ENCODE peak calls at places on chromosomes 11 and 22, in ten cellular contexts. C, P, F, G, W, H, U, O, I and T are unnamed samples.

GRCh38 chr11:134581966-134582787 is 170.1 kb upstream of the B3GAT1 start:
- DNase-seq in C (no peak), P (no peak), F (no peak), G (no peak), W (no peak), H (no peak), U (no peak), O (no peak), I (no peak), T (no peak)

GRCh38 chr11:120178441-120179070 is 32.3 kb upstream of the OAF start:
- DNase-seq in C (no peak), P (peak), F (no peak), G (no peak), W (no peak), H (no peak), U (no peak), O (peak), I (no peak), T (peak)

GRCh38 chr11:76371170-76371569 is 9.8 kb downstream of the THAP12 start:
- DNase-seq in C (no peak), P (peak), F (peak), G (peak), W (no peak), H (no peak), U (no peak), O (peak), I (no peak), T (peak)

GRCh38 chr11:44631831-44632230 is 66.4 kb downstream of the CD82 start:
- DNase-seq in C (no peak), P (no peak), F (no peak), G (no peak), W (no peak), H (no peak), U (no peak), O (no peak), I (no peak), T (no peak)

GRCh38 chr11:75627879-75628668 is 40.8 kb downstream of the MAP6 start:
- DNase-seq in C (no peak), P (no peak), F (no peak), G (no peak), W (no peak), H (no peak), U (no peak), O (peak), I (no peak), T (peak)

GRCh38 chr11:94958118-94958517 is 15.2 kb downstream of the CWC15 start:
- DNase-seq in C (no peak), P (peak), F (peak), G (no peak), W (no peak), H (no peak), U (no peak), O (peak), I (no peak), T (peak)

GRCh38 chr22:46354176-46354992 is 18.9 kb downstream of the TRMU start:
- DNase-seq in C (no peak), P (no peak), F (no peak), G (no peak), W (no peak), H (no peak), U (no peak), O (no peak), I (no peak), T (no peak)

GRCh38 chr11:133253570-133253969 is 278.7 kb downstream of the OPCML start:
- DNase-seq in C (no peak), P (no peak), F (no peak), G (no peak), W (no peak), H (no peak), U (no peak), O (no peak), I (no peak), T (no peak)

GRCh38 chr22:50437511-50438304 is 37.1 kb downstream of the SBF1 start:
- DNase-seq in C (no peak), P (no peak), F (no peak), G (no peak), W (no peak), H (no peak), U (no peak), O (no peak), I (no peak), T (no peak)

GRCh38 chr11:66818231-66818955 is 24.8 kb upstream of the RCE1 start:
- DNase-seq in C (no peak), P (no peak), F (no peak), G (no peak), W (no peak), H (no peak), U (no peak), O (no peak), I (no peak), T (no peak)

GRCh38 chr11:86072211-86072610 is 3.3 kb upstream of the PICALM start:
- DNase-seq in C (no peak), P (no peak), F (no peak), G (no peak), W (no peak), H (no peak), U (no peak), O (no peak), I (no peak), T (no peak)

GRCh38 chr11:108101090-108101775 is 20.1 kb upstream of the ACAT1 start:
- DNase-seq in C (no peak), P (no peak), F (no peak), G (no peak), W (no peak), H (no peak), U (no peak), O (no peak), I (no peak), T (no peak)

GRCh38 chr11:7527029-7527428 is 13.2 kb downstream of the PPFIBP2 start:
- DNase-seq in C (peak), P (no peak), F (no peak), G (no peak), W (no peak), H (peak), U (no peak), O (no peak), I (no peak), T (no peak)

GRCh38 chr11:24683578-24683977 is 186.7 kb downstream of the LUZP2 start:
- DNase-seq in C (no peak), P (no peak), F (peak), G (no peak), W (no peak), H (no peak), U (no peak), O (no peak), I (no peak), T (no peak)

GRCh38 chr11:17765381-17766359 is 31.1 kb downstream of the KCNC1 start:
- DNase-seq in C (no peak), P (peak), F (no peak), G (no peak), W (no peak), H (no peak), U (no peak), O (no peak), I (no peak), T (no peak)

GRCh38 chr22:36435516-36436415 is 45.7 kb downstream of the TXN2 start:
- DNase-seq in C (peak), P (no peak), F (no peak), G (no peak), W (no peak), H (peak), U (peak), O (no peak), I (peak), T (no peak)

GRCh38 chr22:35467788-35468187 is 67.8 kb downstream of the MCM5 start:
- DNase-seq in C (peak), P (no peak), F (peak), G (peak), W (no peak), H (no peak), U (no peak), O (peak), I (no peak), T (peak)

GRCh38 chr11:112995423-112996084 is 34.3 kb downstream of the NCAM1 start:
- DNase-seq in C (no peak), P (no peak), F (no peak), G (no peak), W (no peak), H (no peak), U (no peak), O (no peak), I (no peak), T (no peak)

GRCh38 chr22:27757928-27758525 is 43.5 kb downstream of the MN1 start:
- DNase-seq in C (no peak), P (no peak), F (no peak), G (no peak), W (no peak), H (no peak), U (no peak), O (no peak), I (no peak), T (no peak)